ENCODE peak calls at places on chromosome 4, in seven cellular contexts. L is foreskin fibroblast, I is DMS153, G is memory B cell, P is adipocyte, B is NCI-H187, E is NCI-H1694. F is an unnamed sample.
A peak's percentile ranks its signal among the peaks of the same experiment; 100 is the strongest.

GRCh38 chr4:85153221-85153620 is 186.7 kb upstream of the WDFY3 start:
- DNase-seq in G (no peak), B (no peak), I (no peak), P (peak; percentile 49), L (peak; percentile 30), E (no peak), F (no peak)

GRCh38 chr4:77201343-77201742 is 44.3 kb downstream of the CCNG2 start:
- DNase-seq in P (peak; percentile 11), L (peak; percentile 48), E (no peak), G (no peak), B (no peak), I (no peak), F (no peak)

GRCh38 chr4:148515248-148515647 is 73.0 kb upstream of the NR3C2 start:
- DNase-seq in L (peak; percentile 56), B (no peak), E (no peak), P (no peak), G (no peak), I (no peak), F (no peak)

GRCh38 chr4:54318904-54319303 is 89.8 kb downstream of the PDGFRA start:
- DNase-seq in I (no peak), P (peak; percentile 76), G (no peak), E (no peak), B (no peak), L (peak; percentile 55), F (no peak)

GRCh38 chr4:172698256-172698655 is 470.4 kb upstream of the GALNT7 start:
- DNase-seq in B (no peak), I (no peak), L (no peak), P (no peak), E (no peak), G (no peak), F (no peak)

GRCh38 chr4:108172780-108173598 is 4.3 kb upstream of the LEF1 start:
- DNase-seq in I (peak; percentile 64), E (no peak), B (no peak), P (peak; percentile 72), G (no peak), L (peak; percentile 78), F (peak; percentile 60)

GRCh38 chr4:189787216-189788031 is 153.2 kb upstream of the FRG1 start:
- DNase-seq in I (no peak), E (no peak), G (no peak), P (no peak), L (no peak), B (no peak), F (no peak)

GRCh38 chr4:80016506-80016905 is 56.5 kb downstream of the ANTXR2 start:
- DNase-seq in G (no peak), B (no peak), I (no peak), L (peak; percentile 33), P (no peak), E (no peak), F (no peak)

GRCh38 chr4:186845137-186845842 is 121.6 kb upstream of the FAT1 start:
- DNase-seq in I (no peak), P (peak; percentile 75), B (no peak), G (no peak), E (no peak), L (peak; percentile 68), F (no peak)

GRCh38 chr4:13881880-13882279 is 254.4 kb upstream of the BOD1L1 start:
- DNase-seq in L (peak; percentile 75), B (no peak), P (peak; percentile 69), I (no peak), G (no peak), E (no peak), F (no peak)

GRCh38 chr4:141486375-141486997 is 149.9 kb upstream of the IL15 start:
- DNase-seq in E (no peak), L (peak; percentile 87), G (no peak), I (no peak), B (no peak), P (peak; percentile 72), F (no peak)

GRCh38 chr4:7832331-7832730 is 107.3 kb downstream of the AFAP1 start:
- DNase-seq in B (no peak), I (no peak), L (no peak), G (no peak), E (no peak), P (no peak), F (no peak)

GRCh38 chr4:180932365-180933001 is 1310.7 kb upstream of the TENM3 start:
- DNase-seq in B (no peak), I (peak; percentile 13), G (no peak), L (no peak), E (no peak), P (peak; percentile 36), F (no peak)

GRCh38 chr4:16573744-16574143 is 324.7 kb downstream of the LDB2 start:
- DNase-seq in L (peak; percentile 66), P (peak; percentile 93), E (no peak), B (no peak), I (no peak), G (no peak), F (no peak)

GRCh38 chr4:121100093-121100775 is 27.9 kb upstream of the NDNF start:
- DNase-seq in G (no peak), I (no peak), L (no peak), P (no peak), B (no peak), E (no peak), F (no peak)

GRCh38 chr4:26896636-26897035 is 36.0 kb downstream of the STIM2 start:
- DNase-seq in B (no peak), G (no peak), E (no peak), P (peak; percentile 11), L (peak; percentile 38), I (no peak), F (no peak)

GRCh38 chr4:55124337-55125076 is 888 bp downstream of the KDR start:
- DNase-seq in P (no peak), G (no peak), I (no peak), B (no peak), E (no peak), L (peak; percentile 49), F (no peak)

GRCh38 chr4:82586055-82586454 is 24.3 kb upstream of the TMEM150C start:
- DNase-seq in G (no peak), E (no peak), I (no peak), L (no peak), B (no peak), P (no peak), F (no peak)

GRCh38 chr4:172390341-172390740 is 577.1 kb downstream of the GALNTL6 start:
- DNase-seq in L (peak; percentile 64), G (no peak), P (peak; percentile 4), E (no peak), I (no peak), B (no peak), F (no peak)

GRCh38 chr4:15164571-15164970 is 162.3 kb downstream of the CPEB2 start:
- DNase-seq in P (no peak), I (no peak), G (no peak), B (no peak), E (no peak), L (peak; percentile 29), F (no peak)

GRCh38 chr4:107708225-107708624 is 11.8 kb downstream of the PAPSS1 start:
- DNase-seq in L (no peak), B (no peak), I (no peak), P (no peak), E (no peak), G (no peak), F (no peak)

GRCh38 chr4:119302073-119302832 is 19.7 kb downstream of the FABP2 start:
- DNase-seq in P (no peak), L (no peak), B (no peak), G (no peak), E (no peak), I (no peak), F (no peak)

F was measured in effector CD4-positive, alpha-beta T cell.